ENCODE peak calls at places on chromosomes 12 and 14, in five cellular contexts. C is IMR-90, Z is neuronal stem cell, L is H9, Q is mesenchymal stem cell. T is an unnamed sample.

GRCh38 chr12:75863475-75863874 is 168.1 kb downstream of the PHLDA1 start:
- DNase-seq in C (peak; percentile 20), Z (no peak), L (no peak), Q (no peak), T (no peak)

GRCh38 chr12:54601841-54602240 is 13.4 kb upstream of the PPP1R1A start:
- DNase-seq in C (no peak), Z (no peak), L (peak; percentile 33), Q (no peak), T (no peak)

GRCh38 chr12:45762185-45763110 is 32.9 kb downstream of the ARID2 start:
- DNase-seq in C (peak; percentile 78), Z (no peak), L (no peak), Q (peak; percentile 78), T (peak; percentile 84)

GRCh38 chr12:116736962-116737773 is 701 bp downstream of the SPRING1 start:
- DNase-seq in C (no peak), Z (peak; percentile 29), L (no peak), Q (peak; percentile 30), T (peak; percentile 40)

GRCh38 chr12:63795944-63796343 is 16.2 kb downstream of the RXYLT1 start:
- DNase-seq in C (no peak), Z (no peak), L (no peak), Q (no peak), T (no peak)

GRCh38 chr14:74505831-74506230 is 12.3 kb downstream of the ISCA2 start:
- DNase-seq in C (no peak), Z (no peak), L (no peak), Q (no peak), T (no peak)

GRCh38 chr14:23148596-23149249 is 29.7 kb upstream of the CEBPE start:
- DNase-seq in C (no peak), Z (no peak), L (no peak), Q (peak; percentile 69), T (no peak)

GRCh38 chr12:39348523-39348922 is 94.4 kb downstream of the KIF21A start:
- DNase-seq in C (no peak), Z (no peak), L (no peak), Q (no peak), T (no peak)

GRCh38 chr12:89073027-89073398 is 279.3 kb downstream of the DUSP6 start:
- DNase-seq in C (peak; percentile 96), Z (no peak), L (no peak), Q (peak; percentile 39), T (no peak)

GRCh38 chr12:14919455-14919854 is 18.9 kb downstream of the ERP27 start:
- DNase-seq in C (no peak), Z (no peak), L (no peak), Q (no peak), T (no peak)

GRCh38 chr12:108495054-108495453 is 20.0 kb upstream of the FICD start:
- DNase-seq in C (peak; percentile 12), Z (peak; percentile 33), L (peak; percentile 62), Q (peak; percentile 21), T (peak; percentile 59)

GRCh38 chr12:89833337-89834252 is 125.0 kb upstream of the ATP2B1 start:
- DNase-seq in C (peak; percentile 11), Z (no peak), L (no peak), Q (no peak), T (no peak)

GRCh38 chr12:3920378-3921141 is 47.4 kb upstream of the PARP11 start:
- DNase-seq in C (no peak), Z (no peak), L (no peak), Q (no peak), T (no peak)

GRCh38 chr14:73755434-73756014 is 41.3 kb upstream of the PNMA1 start:
- DNase-seq in C (no peak), Z (no peak), L (no peak), Q (peak; percentile 59), T (no peak)

GRCh38 chr12:106110626-106111300 is 28.0 kb downstream of the NUAK1 start:
- DNase-seq in C (no peak), Z (no peak), L (no peak), Q (no peak), T (no peak)

GRCh38 chr12:107027304-107028053 is 40.5 kb upstream of the MTERF2 start:
- DNase-seq in C (peak; percentile 96), Z (no peak), L (no peak), Q (peak; percentile 98), T (peak; percentile 10)

GRCh38 chr12:122029620-122030426 is 8.1 kb downstream of the BCL7A start:
- DNase-seq in C (no peak), Z (no peak), L (no peak), Q (no peak), T (no peak)

GRCh38 chr12:76685246-76685678 is 78.7 kb upstream of the ZDHHC17 start:
- DNase-seq in C (peak; percentile 55), Z (no peak), L (peak; percentile 77), Q (peak; percentile 21), T (peak; percentile 71)

GRCh38 chr12:11171953-11172675 is 1.1 kb downstream of the SMIM10L1 start:
- DNase-seq in C (peak; percentile 19), Z (no peak), L (no peak), Q (no peak), T (peak; percentile 45)

GRCh38 chr12:25957898-25958253 is 606 bp upstream of the RASSF8 start:
- DNase-seq in C (peak; percentile 82), Z (no peak), L (no peak), Q (peak; percentile 86), T (peak; percentile 75)

GRCh38 chr14:67571991-67572323 is 28.1 kb downstream of the PIGH start:
- DNase-seq in C (no peak), Z (no peak), L (no peak), Q (no peak), T (no peak)

GRCh38 chr12:100017056-100017455 is 32.3 kb upstream of the ANKS1B start:
- DNase-seq in C (no peak), Z (no peak), L (no peak), Q (peak; percentile 15), T (no peak)

GRCh38 chr14:50530358-50530757 is 2.0 kb downstream of the MAP4K5 start:
- DNase-seq in C (peak; percentile 69), Z (no peak), L (no peak), Q (peak; percentile 22), T (no peak)

GRCh38 chr14:95085321-95085720 is 72.0 kb downstream of the DICER1 start:
- DNase-seq in C (no peak), Z (no peak), L (no peak), Q (peak; percentile 3), T (no peak)

GRCh38 chr14:88770736-88771135 is 22.0 kb downstream of the EML5 start:
- DNase-seq in C (no peak), Z (no peak), L (no peak), Q (no peak), T (no peak)

GRCh38 chr12:28933864-28934527 is 215.1 kb upstream of the FAR2 start:
- DNase-seq in C (peak; percentile 28), Z (no peak), L (no peak), Q (peak; percentile 20), T (no peak)

GRCh38 chr12:128747441-128747840 is 76.3 kb downstream of the SLC15A4 start:
- DNase-seq in C (no peak), Z (no peak), L (no peak), Q (no peak), T (no peak)

GRCh38 chr14:81946808-81947798 is 413.4 kb upstream of the SEL1L start:
- DNase-seq in C (no peak), Z (no peak), L (no peak), Q (no peak), T (peak; percentile 68)

GRCh38 chr12:75482636-75483035 is 2.1 kb downstream of the GLIPR1 start:
- DNase-seq in C (no peak), Z (no peak), L (no peak), Q (peak; percentile 34), T (no peak)

GRCh38 chr14:24181251-24182077 is 7.2 kb downstream of the IPO4 start:
- DNase-seq in C (no peak), Z (no peak), L (no peak), Q (no peak), T (no peak)

DNA sequence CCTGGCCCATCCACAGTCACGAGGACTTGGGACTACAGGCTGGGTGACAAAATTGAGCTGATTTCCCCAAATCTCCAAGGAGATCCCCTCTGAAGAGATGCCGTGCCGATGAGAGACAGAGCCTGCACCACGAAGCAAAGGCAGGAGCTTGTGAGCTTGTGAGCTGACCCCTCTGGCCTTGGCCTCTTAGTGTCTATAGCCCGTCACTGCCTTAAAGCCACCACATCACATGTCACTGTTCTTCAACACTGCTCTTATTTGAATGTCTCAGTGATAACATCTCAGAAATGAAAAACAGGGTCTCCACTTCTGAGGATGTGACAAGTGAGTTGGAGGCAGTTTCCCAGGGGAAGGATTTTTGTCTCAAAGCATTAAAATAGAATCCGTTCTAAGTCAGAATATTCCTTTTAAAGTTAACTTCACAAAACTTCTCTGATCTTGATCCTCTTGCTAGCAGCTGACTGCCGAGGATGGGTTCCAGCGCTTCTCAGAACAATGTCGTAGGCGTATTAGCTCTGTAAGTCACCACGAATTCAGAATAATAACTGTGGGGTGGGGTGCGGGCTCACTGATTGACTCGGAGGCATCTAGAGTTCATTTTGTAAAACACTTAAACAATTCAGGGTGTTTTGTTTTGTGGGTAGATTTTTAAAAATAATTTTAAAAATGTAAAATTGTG is 37.5 kb downstream of the CHST11 start:
- DNase-seq in C (no peak), Z (no peak), L (no peak), Q (no peak), T (no peak)
- H3K4ac ChIP-seq in C (no peak overlapping the region), Z (no peak overlapping the region), L (no peak overlapping the region), Q (no peak overlapping the region), T (no peak overlapping the region)

DNA sequence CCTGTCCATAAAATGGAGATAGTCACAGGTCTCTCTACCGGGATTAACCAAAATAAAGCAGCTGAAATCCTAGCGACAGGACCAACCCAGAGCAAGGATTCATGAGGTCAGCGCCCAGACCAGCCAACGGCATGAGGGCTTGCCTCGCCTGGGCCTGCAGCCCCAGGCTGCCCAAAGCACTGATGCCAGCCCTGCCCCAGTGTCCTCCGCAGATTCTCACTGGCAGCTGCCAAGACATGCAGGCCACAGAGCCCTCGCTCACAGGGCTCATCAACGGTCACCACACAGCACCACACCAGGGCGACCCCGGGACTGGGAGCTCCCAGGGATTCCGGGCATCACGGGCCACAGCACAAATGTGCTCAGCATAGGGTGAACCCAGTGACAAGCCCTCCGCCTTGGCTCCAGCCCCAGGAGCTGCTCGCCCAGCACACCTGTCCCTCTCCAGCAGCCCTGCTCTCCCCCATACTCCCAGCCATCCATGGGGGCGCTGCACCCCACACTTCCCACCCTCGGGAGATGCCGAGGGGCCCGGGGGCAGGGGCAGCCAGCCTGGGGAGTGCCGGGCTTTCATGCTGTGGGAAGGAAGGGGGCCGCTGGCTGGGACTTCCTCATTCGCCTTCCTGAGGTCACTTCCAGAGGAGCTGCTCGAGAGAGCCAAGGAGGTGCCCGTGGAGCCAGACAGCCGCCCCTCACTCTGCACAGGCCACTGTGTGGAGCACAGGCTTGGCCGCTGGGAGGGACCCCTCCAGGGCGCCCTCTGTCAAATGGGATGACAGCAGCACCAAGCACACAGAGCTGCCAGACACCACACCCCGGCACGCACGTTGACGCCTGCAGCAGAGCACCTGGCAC is 14.1 kb downstream of the RAB35 start:
- DNase-seq in C (no peak), Z (no peak), L (no peak), Q (no peak), T (no peak)
- H3K4ac ChIP-seq in C (no peak overlapping the region), Z (no peak overlapping the region), L (no peak overlapping the region), Q (no peak overlapping the region), T (no peak overlapping the region)

DNA sequence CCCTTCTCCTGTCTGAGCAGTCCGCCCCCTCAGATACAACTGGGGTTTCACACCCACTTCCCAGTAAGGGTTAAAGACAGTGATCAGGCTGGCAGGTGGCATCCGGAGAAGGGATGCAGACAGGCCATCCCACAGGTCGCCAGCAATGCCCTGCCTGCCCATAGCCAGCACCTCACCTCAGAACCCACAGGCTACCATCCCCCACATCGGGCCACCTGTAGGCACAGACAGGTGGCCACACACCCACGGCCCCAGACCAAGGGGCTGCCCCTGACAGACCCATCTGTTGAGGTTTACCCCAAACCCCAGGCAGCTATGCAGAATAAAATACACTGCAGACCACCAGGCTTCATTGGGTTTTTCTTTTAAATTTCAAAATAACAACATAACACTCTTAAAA is 57.5 kb downstream of the CCNK start:
- DNase-seq in C (no peak), Z (no peak), L (no peak), Q (no peak), T (no peak)
- H3K4ac ChIP-seq in C (peak overlapping the region; percentile 99), Z (no peak overlapping the region), L (no peak overlapping the region), Q (peak overlapping the region; percentile 10), T (no peak overlapping the region)

GRCh38 chr12:132204064-132204821 is 60.0 kb downstream of the NOC4L start:
- DNase-seq in C (no peak), Z (no peak), L (no peak), Q (no peak), T (no peak)
- H3K4ac ChIP-seq in C (no peak overlapping the region), Z (no peak overlapping the region), L (no peak overlapping the region), Q (no peak overlapping the region), T (no peak overlapping the region)